ENCODE peak calls at places on chromosomes 1 and 21, in eight cellular contexts. One of them, this sample, is unnamed. For H3K27me3, the result is how much of the 10 kb centered on the place peaks cover.

GRCh38 chr1:170967042-170967910 is 31.9 kb downstream of the MROH9 start:
- DNase-seq in mammary epithelial cell: peak
- DNase-seq in sigmoid colon: no peak
- DNase-seq in CD8-positive, alpha-beta T cell: no peak
- DNase-seq in AG04450: peak
- DNase-seq in pancreas: no peak
- DNase-seq in lower lobe of right lung: no peak
- DNase-seq in endodermal cell: no peak
- DNase-seq in this sample: peak

GRCh38 chr21:45506241-45506817 is 35.9 kb downstream of the SLC19A1 start:
- DNase-seq in endodermal cell: peak
- DNase-seq in AG04450: no peak
- DNase-seq in CD8-positive, alpha-beta T cell: no peak
- DNase-seq in lower lobe of right lung: peak
- DNase-seq in pancreas: no peak
- DNase-seq in sigmoid colon: peak
- DNase-seq in mammary epithelial cell: no peak
- DNase-seq in this sample: no peak

GRCh38 chr1:69504730-69505252 is 62.9 kb upstream of the LRRC7 start:
- DNase-seq in pancreas: no peak
- DNase-seq in CD8-positive, alpha-beta T cell: no peak
- DNase-seq in AG04450: no peak
- DNase-seq in sigmoid colon: no peak
- DNase-seq in endodermal cell: no peak
- DNase-seq in mammary epithelial cell: no peak
- DNase-seq in lower lobe of right lung: no peak
- DNase-seq in this sample: no peak

GRCh38 chr1:77975386-77975785 is 3.5 kb downstream of the FUBP1 start:
- DNase-seq in mammary epithelial cell: peak
- DNase-seq in pancreas: no peak
- DNase-seq in CD8-positive, alpha-beta T cell: no peak
- DNase-seq in endodermal cell: no peak
- DNase-seq in AG04450: no peak
- DNase-seq in lower lobe of right lung: no peak
- DNase-seq in sigmoid colon: no peak
- DNase-seq in this sample: no peak

GRCh38 chr1:205186191-205186590 is 25.3 kb downstream of the DSTYK start:
- DNase-seq in AG04450: no peak
- DNase-seq in endodermal cell: no peak
- DNase-seq in pancreas: no peak
- DNase-seq in sigmoid colon: no peak
- DNase-seq in lower lobe of right lung: no peak
- DNase-seq in mammary epithelial cell: no peak
- DNase-seq in CD8-positive, alpha-beta T cell: no peak
- DNase-seq in this sample: no peak

GRCh38 chr1:58813801-58814200 is 30.0 kb upstream of the JUN start:
- DNase-seq in lower lobe of right lung: no peak
- DNase-seq in sigmoid colon: no peak
- DNase-seq in AG04450: no peak
- DNase-seq in endodermal cell: no peak
- DNase-seq in pancreas: no peak
- DNase-seq in CD8-positive, alpha-beta T cell: no peak
- DNase-seq in mammary epithelial cell: no peak
- DNase-seq in this sample: no peak

GRCh38 chr1:21514245-21514644 is 5.0 kb downstream of the ALPL start:
- DNase-seq in endodermal cell: no peak
- DNase-seq in mammary epithelial cell: no peak
- DNase-seq in AG04450: no peak
- DNase-seq in lower lobe of right lung: no peak
- DNase-seq in CD8-positive, alpha-beta T cell: no peak
- DNase-seq in pancreas: no peak
- DNase-seq in sigmoid colon: no peak
- DNase-seq in this sample: no peak

GRCh38 chr1:186220101-186220500 is 155.0 kb downstream of the TPR start:
- DNase-seq in CD8-positive, alpha-beta T cell: no peak
- DNase-seq in pancreas: no peak
- DNase-seq in endodermal cell: no peak
- DNase-seq in mammary epithelial cell: no peak
- DNase-seq in lower lobe of right lung: no peak
- DNase-seq in AG04450: no peak
- DNase-seq in sigmoid colon: no peak
- DNase-seq in this sample: no peak

GRCh38 chr21:45152265-45152746 is 77.9 kb downstream of the ADARB1 start:
- DNase-seq in mammary epithelial cell: no peak
- DNase-seq in AG04450: no peak
- DNase-seq in CD8-positive, alpha-beta T cell: peak
- DNase-seq in pancreas: no peak
- DNase-seq in endodermal cell: peak
- DNase-seq in lower lobe of right lung: peak
- DNase-seq in sigmoid colon: peak
- DNase-seq in this sample: no peak

GRCh38 chr21:37605006-37605405 is 238.4 kb downstream of the DYRK1A start:
- DNase-seq in AG04450: no peak
- DNase-seq in CD8-positive, alpha-beta T cell: no peak
- DNase-seq in sigmoid colon: no peak
- DNase-seq in mammary epithelial cell: no peak
- DNase-seq in endodermal cell: no peak
- DNase-seq in lower lobe of right lung: no peak
- DNase-seq in pancreas: no peak
- DNase-seq in this sample: no peak

GRCh38 chr1:153485880-153486279 is 25.4 kb upstream of the S100A7 start:
- DNase-seq in lower lobe of right lung: no peak
- DNase-seq in endodermal cell: peak
- DNase-seq in sigmoid colon: no peak
- DNase-seq in pancreas: no peak
- DNase-seq in AG04450: no peak
- DNase-seq in mammary epithelial cell: peak
- DNase-seq in CD8-positive, alpha-beta T cell: no peak
- DNase-seq in this sample: no peak

GRCh38 chr21:25636727-25637126 is 2.3 kb upstream of the JAM2 start:
- DNase-seq in pancreas: no peak
- DNase-seq in AG04450: no peak
- DNase-seq in endodermal cell: no peak
- DNase-seq in sigmoid colon: no peak
- DNase-seq in mammary epithelial cell: no peak
- DNase-seq in CD8-positive, alpha-beta T cell: no peak
- DNase-seq in lower lobe of right lung: no peak
- DNase-seq in this sample: no peak

DNA sequence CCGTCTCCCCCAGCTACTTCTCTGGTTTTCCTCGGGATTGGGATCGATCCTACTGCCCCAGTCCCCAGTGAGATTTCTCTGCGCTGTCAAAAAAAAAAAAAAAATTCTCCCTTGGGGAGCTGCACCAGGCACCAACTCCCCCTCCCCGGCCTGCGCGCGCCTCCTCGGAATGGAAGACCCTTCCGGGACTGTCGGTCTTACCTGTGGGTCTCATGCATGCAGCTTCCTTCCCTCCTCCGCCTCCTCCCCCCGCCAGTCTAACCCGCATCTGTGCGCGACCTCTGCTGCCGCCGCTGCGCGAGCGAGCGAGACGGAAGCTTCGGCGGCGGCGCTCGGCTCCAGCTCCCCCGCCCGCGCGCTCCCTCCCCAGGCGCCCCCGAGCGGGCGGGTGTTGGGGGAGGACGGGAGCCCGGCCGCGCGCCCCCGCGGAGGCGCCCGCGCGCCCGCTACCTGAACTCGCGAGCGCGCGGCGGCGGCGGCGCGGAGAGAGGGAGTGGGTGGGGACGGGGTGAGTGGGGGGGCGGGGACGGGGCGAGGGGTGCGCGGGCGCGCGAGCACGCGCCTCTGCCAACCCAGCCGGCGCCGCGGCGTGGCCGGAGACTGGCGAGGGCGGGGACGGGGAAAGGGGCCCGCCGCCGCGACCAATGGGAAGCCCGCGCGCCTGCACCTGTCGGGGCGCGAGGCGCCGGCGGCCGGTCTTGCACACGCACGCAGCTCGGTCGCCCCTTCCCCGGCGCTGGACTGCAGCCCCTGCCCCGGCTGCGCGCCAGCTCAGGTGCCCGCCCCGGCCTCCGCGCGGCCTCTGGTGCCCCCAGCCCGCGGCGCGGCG is at the start of gene SUSD4:
- DNase-seq in mammary epithelial cell: no peak
- DNase-seq in pancreas: peak
- DNase-seq in endodermal cell: peak
- DNase-seq in CD8-positive, alpha-beta T cell: peak
- DNase-seq in sigmoid colon: no peak
- DNase-seq in AG04450: no peak
- DNase-seq in lower lobe of right lung: peak
- DNase-seq in this sample: no peak
- H3K27me3 ChIP-seq in mammary epithelial cell: under half
- H3K27me3 ChIP-seq in pancreas: under half
- H3K27me3 ChIP-seq in endodermal cell: half or more
- H3K27me3 ChIP-seq in CD8-positive, alpha-beta T cell: under half
- H3K27me3 ChIP-seq in sigmoid colon: under half
- H3K27me3 ChIP-seq in AG04450: half or more
- H3K27me3 ChIP-seq in lower lobe of right lung: under half
- H3K27me3 ChIP-seq in this sample: under half

GRCh38 chr1:27592191-27592590 is 11.8 kb downstream of the AHDC1 start:
- DNase-seq in mammary epithelial cell: no peak
- DNase-seq in lower lobe of right lung: no peak
- DNase-seq in CD8-positive, alpha-beta T cell: no peak
- DNase-seq in pancreas: no peak
- DNase-seq in AG04450: no peak
- DNase-seq in endodermal cell: no peak
- DNase-seq in sigmoid colon: no peak
- DNase-seq in this sample: no peak

GRCh38 chr1:27593341-27594326 is 10.3 kb downstream of the AHDC1 start:
- DNase-seq in pancreas: no peak
- DNase-seq in sigmoid colon: no peak
- DNase-seq in CD8-positive, alpha-beta T cell: no peak
- DNase-seq in endodermal cell: peak
- DNase-seq in mammary epithelial cell: no peak
- DNase-seq in AG04450: no peak
- DNase-seq in lower lobe of right lung: no peak
- DNase-seq in this sample: no peak

GRCh38 chr1:27591622-27592021 is 12.3 kb downstream of the AHDC1 start:
- DNase-seq in pancreas: no peak
- DNase-seq in AG04450: no peak
- DNase-seq in sigmoid colon: no peak
- DNase-seq in lower lobe of right lung: no peak
- DNase-seq in mammary epithelial cell: no peak
- DNase-seq in endodermal cell: no peak
- DNase-seq in CD8-positive, alpha-beta T cell: no peak
- DNase-seq in this sample: no peak

GRCh38 chr1:27590917-27591508 is 12.9 kb downstream of the AHDC1 start:
- DNase-seq in lower lobe of right lung: no peak
- DNase-seq in endodermal cell: no peak
- DNase-seq in AG04450: no peak
- DNase-seq in mammary epithelial cell: no peak
- DNase-seq in sigmoid colon: no peak
- DNase-seq in pancreas: no peak
- DNase-seq in CD8-positive, alpha-beta T cell: no peak
- DNase-seq in this sample: no peak

DNA sequence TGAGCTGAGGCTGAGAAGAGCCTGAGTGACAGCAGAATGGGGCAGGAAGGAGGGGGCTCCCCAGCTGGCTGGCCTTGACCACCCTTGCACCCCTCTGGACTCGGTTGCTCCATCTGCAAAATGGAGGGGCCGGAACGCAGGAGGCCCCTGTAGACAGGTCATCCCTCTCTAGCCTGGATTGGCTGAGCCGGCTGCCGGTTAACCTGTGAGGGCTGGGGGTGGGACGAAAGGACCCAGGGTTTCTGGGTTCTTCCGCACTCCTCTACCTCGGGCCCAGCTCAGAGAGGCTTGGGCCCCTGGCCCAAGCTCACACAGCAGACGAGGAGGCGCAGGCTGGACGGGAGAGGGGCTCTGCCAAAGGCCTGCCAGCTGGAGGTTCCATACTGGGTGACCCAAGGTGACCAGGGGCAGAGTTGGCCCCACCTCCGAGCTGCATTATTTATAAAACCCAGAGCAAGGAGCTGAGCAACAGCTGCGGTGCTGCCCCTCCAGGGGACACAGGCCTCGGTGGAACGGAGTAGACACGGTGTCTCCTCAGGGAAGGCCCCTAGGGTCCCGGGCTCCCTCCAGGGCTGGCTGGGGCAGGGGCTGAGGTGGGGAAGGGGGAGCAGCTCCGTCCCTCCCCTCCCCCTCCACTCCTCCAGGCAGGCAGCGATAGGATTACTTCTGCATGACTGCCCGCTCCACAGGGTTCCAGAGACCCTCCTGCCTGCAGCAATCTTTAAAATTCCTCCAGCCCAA is 11.2 kb downstream of the AHDC1 start:
- DNase-seq in pancreas: no peak
- DNase-seq in CD8-positive, alpha-beta T cell: no peak
- DNase-seq in mammary epithelial cell: no peak
- DNase-seq in AG04450: no peak
- DNase-seq in lower lobe of right lung: no peak
- DNase-seq in endodermal cell: peak
- DNase-seq in sigmoid colon: no peak
- DNase-seq in this sample: no peak
- H3K4me3 ChIP-seq in pancreas: no peak
- H3K4me3 ChIP-seq in CD8-positive, alpha-beta T cell: no peak
- H3K4me3 ChIP-seq in mammary epithelial cell: no peak
- H3K4me3 ChIP-seq in AG04450: no peak
- H3K4me3 ChIP-seq in lower lobe of right lung: no peak
- H3K4me3 ChIP-seq in endodermal cell: peak
- H3K4me3 ChIP-seq in sigmoid colon: no peak
- H3K4me3 ChIP-seq in this sample: no peak

GRCh38 chr1:111989531-111990025 is at the start of gene KCND3:
- DNase-seq in AG04450: no peak
- DNase-seq in mammary epithelial cell: peak
- DNase-seq in pancreas: peak
- DNase-seq in lower lobe of right lung: peak
- DNase-seq in CD8-positive, alpha-beta T cell: no peak
- DNase-seq in endodermal cell: peak
- DNase-seq in sigmoid colon: no peak
- DNase-seq in this sample: no peak

GRCh38 chr1:111992396-111992985 is 3.0 kb upstream of the KCND3 start:
- DNase-seq in AG04450: no peak
- DNase-seq in pancreas: no peak
- DNase-seq in lower lobe of right lung: no peak
- DNase-seq in mammary epithelial cell: no peak
- DNase-seq in CD8-positive, alpha-beta T cell: no peak
- DNase-seq in sigmoid colon: no peak
- DNase-seq in endodermal cell: no peak
- DNase-seq in this sample: no peak

GRCh38 chr1:111988743-111989453 is 570 bp downstream of the KCND3 start:
- DNase-seq in sigmoid colon: no peak
- DNase-seq in endodermal cell: peak
- DNase-seq in AG04450: no peak
- DNase-seq in lower lobe of right lung: peak
- DNase-seq in CD8-positive, alpha-beta T cell: no peak
- DNase-seq in pancreas: peak
- DNase-seq in mammary epithelial cell: no peak
- DNase-seq in this sample: no peak

GRCh38 chr1:111990026-111990877 is 784 bp upstream of the KCND3 start:
- DNase-seq in mammary epithelial cell: peak
- DNase-seq in lower lobe of right lung: peak
- DNase-seq in CD8-positive, alpha-beta T cell: no peak
- DNase-seq in AG04450: no peak
- DNase-seq in sigmoid colon: no peak
- DNase-seq in pancreas: peak
- DNase-seq in endodermal cell: peak
- DNase-seq in this sample: no peak

GRCh38 chr1:111990878-111991760 is 1.7 kb upstream of the KCND3 start:
- DNase-seq in AG04450: no peak
- DNase-seq in pancreas: peak
- DNase-seq in endodermal cell: peak
- DNase-seq in lower lobe of right lung: peak
- DNase-seq in sigmoid colon: peak
- DNase-seq in CD8-positive, alpha-beta T cell: no peak
- DNase-seq in mammary epithelial cell: peak
- DNase-seq in this sample: no peak
- H3K27me3 ChIP-seq in AG04450: half or more
- H3K27me3 ChIP-seq in pancreas: under half
- H3K27me3 ChIP-seq in endodermal cell: half or more
- H3K27me3 ChIP-seq in lower lobe of right lung: under half
- H3K27me3 ChIP-seq in sigmoid colon: under half
- H3K27me3 ChIP-seq in CD8-positive, alpha-beta T cell: under half
- H3K27me3 ChIP-seq in mammary epithelial cell: under half
- H3K27me3 ChIP-seq in this sample: under half

GRCh38 chr1:238469146-238469601 is 578.5 kb upstream of the ZP4 start:
- DNase-seq in sigmoid colon: no peak
- DNase-seq in AG04450: no peak
- DNase-seq in pancreas: no peak
- DNase-seq in lower lobe of right lung: no peak
- DNase-seq in mammary epithelial cell: peak
- DNase-seq in endodermal cell: no peak
- DNase-seq in CD8-positive, alpha-beta T cell: no peak
- DNase-seq in this sample: no peak
- H3K4me3 ChIP-seq in sigmoid colon: peak
- H3K4me3 ChIP-seq in AG04450: peak
- H3K4me3 ChIP-seq in pancreas: no peak
- H3K4me3 ChIP-seq in lower lobe of right lung: peak
- H3K4me3 ChIP-seq in mammary epithelial cell: no peak
- H3K4me3 ChIP-seq in endodermal cell: no peak
- H3K4me3 ChIP-seq in CD8-positive, alpha-beta T cell: no peak
- H3K4me3 ChIP-seq in this sample: no peak